ENCODE peak calls at places on chromosomes 1 and 21, in eight cellular contexts. T is vagina, H is transverse colon, X is endothelial cell of umbilical vein, G is suprapubic skin, Y is GM12878, Q is prostate gland, N is GM23338. V is an unnamed sample.

GRCh38 chr1:227549892-227550291 is 13.5 kb upstream of the ZNF678 start:
- DNase-seq in Y (no peak), X (no peak), H (no peak), G (no peak), Q (peak; percentile 44), N (no peak), T (no peak), V (no peak)

GRCh38 chr1:53367503-53368313 is 39.8 kb upstream of the LRP8 start:
- DNase-seq in N (no peak), X (no peak), Q (no peak), T (peak; percentile 74), H (peak; percentile 19), Y (peak; percentile 64), G (peak; percentile 52), V (peak; percentile 80)

GRCh38 chr21:28419811-28420210 is 572.9 kb downstream of the LTN1 start:
- DNase-seq in Q (no peak), H (no peak), Y (no peak), G (no peak), N (no peak), X (no peak), T (no peak), V (no peak)

GRCh38 chr1:67500413-67500959 is 70.3 kb upstream of the SERBP1 start:
- DNase-seq in H (peak; percentile 89), N (peak; percentile 95), T (no peak), Q (peak; percentile 74), Y (peak; percentile 55), G (peak; percentile 88), X (peak; percentile 77), V (peak; percentile 93)

GRCh38 chr1:234841710-234842231 is 231.8 kb upstream of the IRF2BP2 start:
- DNase-seq in N (no peak), X (no peak), H (no peak), T (no peak), G (no peak), Q (no peak), Y (no peak), V (peak; percentile 76)

GRCh38 chr1:154759196-154759595 is 110.9 kb downstream of the KCNN3 start:
- DNase-seq in N (no peak), H (no peak), Q (no peak), T (no peak), X (no peak), Y (no peak), G (peak; percentile 30), V (peak; percentile 30)

GRCh38 chr1:62321438-62321837 is 2.2 kb upstream of the KANK4 start:
- DNase-seq in Y (no peak), G (no peak), T (no peak), Q (no peak), X (no peak), H (no peak), N (no peak), V (no peak)

GRCh38 chr1:100038401-100039306 is 68.9 kb downstream of the SLC35A3 start:
- DNase-seq in G (peak; percentile 79), Y (no peak), X (peak; percentile 78), T (no peak), Q (peak; percentile 53), H (peak; percentile 79), N (peak; percentile 57), V (peak; percentile 93)

GRCh38 chr21:31117046-31117916 is 79.0 kb upstream of the KRTAP19-8 start:
- DNase-seq in G (no peak), N (no peak), H (no peak), T (no peak), X (no peak), Q (no peak), Y (no peak), V (no peak)

GRCh38 chr1:228333739-228334115 is 72.9 kb downstream of the TRIM11 start:
- DNase-seq in Q (no peak), N (no peak), Y (no peak), T (no peak), H (peak; percentile 1), X (no peak), G (no peak), V (peak; percentile 68)

GRCh38 chr1:201285846-201286245 is 2.5 kb downstream of the PKP1 start:
- DNase-seq in T (no peak), G (peak; percentile 46), Q (no peak), H (no peak), N (no peak), Y (no peak), X (no peak), V (peak; percentile 8)

GRCh38 chr1:204180133-204180532 is 14.0 kb upstream of the REN start:
- DNase-seq in Y (no peak), Q (no peak), H (no peak), G (no peak), T (no peak), X (no peak), N (no peak), V (peak; percentile 27)

GRCh38 chr1:3295846-3296245 is 158.6 kb upstream of the ARHGEF16 start:
- DNase-seq in Y (no peak), H (no peak), T (no peak), Q (no peak), X (no peak), N (no peak), G (no peak), V (no peak)

GRCh38 chr21:41064325-41064724 is 103.6 kb upstream of the BACE2 start:
- DNase-seq in N (no peak), Y (no peak), G (no peak), H (no peak), X (no peak), T (no peak), Q (no peak), V (no peak)

GRCh38 chr1:183185941-183186490 is at the start of gene LAMC2:
- DNase-seq in G (peak; percentile 65), N (peak; percentile 93), Y (no peak), H (peak; percentile 77), Q (peak; percentile 75), T (no peak), X (peak; percentile 46), V (no peak)
- TF ChIP-seq POLR2AphosphoS5 in G (no peak), N (peak; percentile 57), Y (no peak), H (peak; percentile 80), Q (peak; percentile 76), T (peak; percentile 70), X (no peak), V (no peak)

DNA sequence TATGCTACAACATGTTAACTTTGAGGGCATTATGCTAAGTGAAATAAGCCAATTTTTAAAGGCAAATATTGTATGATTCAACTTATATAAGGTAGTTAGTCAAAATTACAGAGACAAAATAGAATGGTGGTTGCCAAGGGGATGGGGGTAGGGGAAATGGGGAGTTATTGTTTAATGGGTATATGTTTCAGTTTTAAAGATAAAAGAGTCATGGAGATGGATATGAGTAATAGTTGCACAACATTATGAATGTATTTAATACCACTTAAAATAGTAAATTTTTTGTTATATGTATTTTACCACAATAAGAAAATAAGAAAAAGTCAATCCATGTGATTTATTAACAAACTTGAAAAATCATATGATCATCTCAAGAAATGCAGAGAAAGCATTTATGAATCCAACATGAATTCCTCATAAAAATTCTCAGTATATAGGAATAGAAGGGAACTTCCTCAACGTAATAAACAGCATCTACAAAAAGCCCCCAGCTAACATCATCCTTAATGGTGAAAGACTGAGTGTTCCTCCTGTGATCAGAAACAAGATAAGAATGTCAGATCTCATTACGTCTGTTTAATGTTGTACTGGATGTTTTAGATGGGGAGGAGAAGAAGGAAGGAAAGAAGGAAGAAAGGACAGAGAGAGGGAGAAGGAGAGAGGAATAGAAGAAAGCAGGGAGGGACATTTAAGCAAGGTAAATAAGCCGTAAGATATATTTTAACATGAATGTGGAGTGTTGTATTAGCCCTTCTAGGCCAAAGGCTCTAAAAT is 6.7 kb upstream of the TSEN15 start:
- DNase-seq in Q (no peak), H (no peak), Y (no peak), X (no peak), G (no peak), T (no peak), N (no peak), V (no peak)
- TF ChIP-seq POLR2AphosphoS5 in Q (no peak), H (no peak), Y (no peak), X (no peak), G (no peak), T (no peak), N (no peak), V (no peak)

DNA sequence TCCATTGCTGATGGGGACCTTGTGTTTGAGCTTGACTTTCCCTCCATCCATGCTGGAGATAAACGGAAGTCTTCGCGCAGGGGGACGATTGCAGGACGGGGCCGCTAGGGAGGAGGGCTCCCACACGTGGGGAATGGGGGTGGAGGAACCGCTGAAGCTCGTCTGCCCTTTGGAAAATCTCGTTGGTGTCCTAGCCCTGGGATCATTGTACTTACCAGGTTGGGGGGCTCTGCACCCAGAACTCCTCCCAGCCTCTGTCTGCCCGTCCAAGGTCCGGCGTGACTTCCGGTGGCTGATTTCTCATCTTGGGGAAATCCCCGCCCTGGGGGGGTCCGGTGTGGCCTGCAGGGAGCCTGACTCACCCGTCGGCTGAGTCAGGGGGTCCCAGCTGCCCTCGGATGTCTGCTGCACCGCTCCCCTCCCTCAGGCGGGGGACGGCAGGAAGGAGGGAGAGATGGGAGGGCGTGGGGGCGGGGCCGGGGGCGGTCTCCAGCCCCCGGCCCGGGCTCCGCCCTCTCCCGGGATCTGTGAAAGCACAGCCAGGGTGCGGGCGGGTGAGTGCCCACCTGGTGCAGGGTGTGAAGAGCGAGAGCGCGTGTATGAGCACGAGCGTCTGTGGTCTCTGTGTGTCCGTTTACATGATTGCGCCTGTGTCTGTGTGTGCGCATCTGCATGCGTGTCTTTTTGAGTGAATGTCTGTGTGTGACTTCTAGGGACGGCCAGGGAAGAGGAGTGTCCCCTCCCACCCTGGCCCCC is 35.8 kb downstream of the PIK3CD start:
- DNase-seq in G (peak; percentile 80), Y (no peak), X (peak; percentile 51), T (no peak), N (peak; percentile 84), H (peak; percentile 66), Q (peak; percentile 65), V (peak; percentile 87)
- TF ChIP-seq POLR2AphosphoS5 in G (no peak), Y (peak; percentile 43), X (peak; percentile 19), T (peak; percentile 61), N (peak; percentile 83), H (no peak), Q (no peak), V (peak; percentile 60)

GRCh38 chr1:90346757-90347156 is 351.8 kb downstream of the ZNF326 start:
- DNase-seq in T (no peak), Y (no peak), H (no peak), X (no peak), N (no peak), Q (no peak), G (no peak), V (no peak)

GRCh38 chr1:90348934-90349333 is 354.0 kb downstream of the ZNF326 start:
- DNase-seq in H (no peak), T (no peak), X (no peak), Q (no peak), N (no peak), G (no peak), Y (no peak), V (no peak)

GRCh38 chr1:90349510-90349909 is 354.6 kb downstream of the ZNF326 start:
- DNase-seq in T (no peak), G (no peak), Y (no peak), Q (no peak), H (no peak), N (no peak), X (no peak), V (no peak)

GRCh38 chr1:90346349-90346748 is 351.4 kb downstream of the ZNF326 start:
- DNase-seq in N (no peak), H (no peak), T (no peak), X (no peak), Q (no peak), Y (no peak), G (no peak), V (no peak)

DNA sequence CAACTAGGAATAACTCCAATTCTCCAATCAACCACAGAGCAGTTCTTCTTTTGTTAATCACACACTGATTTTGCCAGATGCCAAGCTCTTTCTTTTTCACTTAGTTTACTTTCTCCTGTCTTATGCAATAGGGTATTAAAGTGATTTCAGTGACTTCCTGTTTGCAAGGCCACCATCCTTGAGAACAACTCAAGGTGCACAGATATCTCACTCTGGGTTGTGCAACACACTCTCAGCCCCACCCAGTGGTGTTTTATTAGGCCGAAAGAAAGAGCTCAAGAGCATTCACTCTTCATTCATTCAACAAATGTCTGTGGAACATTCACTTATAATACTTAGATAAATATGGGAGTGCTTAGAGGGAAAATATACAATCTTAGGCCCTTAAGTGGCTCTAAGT is 352.5 kb downstream of the ZNF326 start:
- DNase-seq in X (no peak), G (no peak), Y (no peak), N (no peak), H (peak; percentile 46), T (no peak), Q (no peak), V (no peak)
- TF ChIP-seq POLR2AphosphoS5 in X (no peak), G (no peak), Y (no peak), N (no peak), H (no peak), T (no peak), Q (no peak), V (no peak)